ENCODE peak calls at places on chromosomes 13 and 19, in ten cellular contexts. Z is choroid plexus epithelial cell, X is mucosa of descending colon, Y is tibial artery, Q is H9, C is WTC11, F is breast epithelium, M is fibroblast of mammary gland, R is thoracic aorta, O is neural crest cell. U is an unnamed sample.

GRCh38 chr19:35986664-35987570 is 8.1 kb upstream of the SDHAF1 start:
- DNase-seq in Z (no peak), X (peak), Y (no peak), Q (peak), C (peak), F (no peak), M (no peak), R (no peak), O (no peak), U (peak)

GRCh38 chr13:112324121-112324520 is 52.0 kb upstream of the SPACA7 start:
- DNase-seq in Z (no peak), X (no peak), Y (no peak), Q (no peak), C (no peak), F (no peak), M (no peak), R (no peak), O (no peak), U (no peak)

GRCh38 chr19:39566064-39566463 is 26.1 kb upstream of the EID2 start:
- DNase-seq in Z (no peak), X (no peak), Y (no peak), Q (no peak), C (no peak), F (no peak), M (no peak), R (no peak), O (no peak), U (no peak)

GRCh38 chr13:33728271-33729037 is 89.5 kb upstream of the RFC3 start:
- DNase-seq in Z (peak), X (no peak), Y (no peak), Q (no peak), C (no peak), F (peak), M (peak), R (no peak), O (no peak), U (no peak)

GRCh38 chr13:111564657-111565056 is 244.2 kb downstream of the TEX29 start:
- DNase-seq in Z (no peak), X (no peak), Y (no peak), Q (no peak), C (no peak), F (no peak), M (no peak), R (no peak), O (no peak), U (no peak)

GRCh38 chr19:1087813-1088418 is 7.3 kb downstream of the POLR2E start:
- DNase-seq in Z (no peak), X (peak), Y (no peak), Q (no peak), C (no peak), F (no peak), M (no peak), R (no peak), O (no peak), U (no peak)

GRCh38 chr19:33124207-33125098 is 7.5 kb upstream of the WDR88 start:
- DNase-seq in Z (no peak), X (no peak), Y (no peak), Q (no peak), C (no peak), F (no peak), M (no peak), R (no peak), O (no peak), U (no peak)

GRCh38 chr19:14556662-14557188 is 15.1 kb downstream of the NDUFB7 start:
- DNase-seq in Z (peak), X (peak), Y (peak), Q (peak), C (peak), F (peak), M (peak), R (no peak), O (peak), U (peak)

GRCh38 chr13:31521466-31521865 is 217.9 kb upstream of the RXFP2 start:
- DNase-seq in Z (no peak), X (no peak), Y (no peak), Q (no peak), C (no peak), F (no peak), M (peak), R (no peak), O (no peak), U (no peak)

GRCh38 chr13:21673592-21674270 is 2.9 kb downstream of the FGF9 start:
- DNase-seq in Z (peak), X (peak), Y (no peak), Q (peak), C (peak), F (no peak), M (no peak), R (no peak), O (peak), U (peak)

GRCh38 chr13:91284335-91284734 is 63.2 kb upstream of the MIR17HG start:
- DNase-seq in Z (no peak), X (no peak), Y (no peak), Q (no peak), C (no peak), F (no peak), M (no peak), R (no peak), O (no peak), U (no peak)

GRCh38 chr13:114095486-114095885 is 36.9 kb downstream of the RASA3 start:
- DNase-seq in Z (no peak), X (no peak), Y (peak), Q (no peak), C (no peak), F (no peak), M (no peak), R (no peak), O (no peak), U (no peak)

GRCh38 chr19:44644391-44645016 is 794 bp downstream of the PVR start:
- DNase-seq in Z (peak), X (no peak), Y (no peak), Q (peak), C (peak), F (peak), M (peak), R (no peak), O (peak), U (peak)

GRCh38 chr19:54275951-54276350 is 5.0 kb downstream of the LILRB2 start:
- DNase-seq in Z (no peak), X (no peak), Y (no peak), Q (no peak), C (no peak), F (no peak), M (no peak), R (no peak), O (no peak), U (no peak)

GRCh38 chr13:42847891-42848663 is 66.7 kb downstream of the FAM216B start:
- DNase-seq in Z (peak), X (no peak), Y (no peak), Q (no peak), C (no peak), F (no peak), M (peak), R (no peak), O (no peak), U (no peak)

GRCh38 chr13:73653688-73654087 is 480.5 kb downstream of the KLF12 start:
- DNase-seq in Z (no peak), X (no peak), Y (no peak), Q (no peak), C (no peak), F (no peak), M (no peak), R (no peak), O (no peak), U (no peak)

GRCh38 chr13:30376426-30377311 is 45.6 kb upstream of the UBE2L5 start:
- DNase-seq in Z (no peak), X (peak), Y (peak), Q (no peak), C (no peak), F (no peak), M (no peak), R (no peak), O (no peak), U (peak)

GRCh38 chr13:20136781-20137703 is 23.8 kb downstream of the GJA3 start:
- DNase-seq in Z (peak), X (no peak), Y (no peak), Q (peak), C (peak), F (no peak), M (peak), R (no peak), O (peak), U (peak)

GRCh38 chr13:77105051-77105450 is 78.1 kb upstream of the FBXL3 start:
- DNase-seq in Z (no peak), X (no peak), Y (no peak), Q (no peak), C (no peak), F (no peak), M (no peak), R (no peak), O (no peak), U (no peak)

GRCh38 chr19:43763473-43763939 is 8.7 kb upstream of the SMG9 start:
- DNase-seq in Z (peak), X (no peak), Y (no peak), Q (no peak), C (no peak), F (no peak), M (peak), R (no peak), O (no peak), U (no peak)

GRCh38 chr13:84844473-84844872 is 954.7 kb downstream of the SLITRK6 start:
- DNase-seq in Z (peak), X (no peak), Y (no peak), Q (no peak), C (no peak), F (no peak), M (no peak), R (no peak), O (no peak), U (peak)
- TF ChIP-seq CTCF in Z (peak), X (no peak), Y (no peak), Q (peak), C (peak), F (no peak), M (no peak), R (no peak), O (peak), U (no peak)

DNA sequence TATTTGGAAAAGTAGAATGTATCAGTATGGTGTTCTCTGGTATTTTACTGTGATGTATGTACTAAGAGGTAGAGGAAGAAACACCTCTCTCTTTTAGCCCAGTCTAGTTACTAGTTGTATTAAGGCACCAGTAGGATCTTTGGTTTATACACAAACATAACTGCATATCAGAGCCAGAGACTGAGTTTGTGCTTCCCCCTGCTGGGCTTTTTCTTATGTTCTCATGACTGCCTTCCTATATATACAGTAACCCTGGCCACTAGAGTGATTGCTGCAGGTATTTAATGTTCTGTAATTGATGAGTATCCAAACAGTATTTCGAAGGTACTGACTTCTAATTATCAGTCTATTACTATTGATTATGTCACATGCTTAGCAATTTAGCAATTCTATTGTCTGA is 202.5 kb upstream of the KLHL1 start:
- DNase-seq in Z (peak), X (no peak), Y (no peak), Q (no peak), C (peak), F (no peak), M (no peak), R (no peak), O (peak), U (peak)
- TF ChIP-seq CTCF in Z (peak), X (no peak), Y (no peak), Q (peak), C (no peak), F (no peak), M (no peak), R (no peak), O (peak), U (no peak)

GRCh38 chr19:2254052-2254872 is 2.0 kb downstream of the JSRP1 start:
- DNase-seq in Z (peak), X (no peak), Y (no peak), Q (peak), C (peak), F (no peak), M (no peak), R (no peak), O (peak), U (no peak)
- TF ChIP-seq CTCF in Z (peak), X (no peak), Y (no peak), Q (peak), C (peak), F (no peak), M (peak), R (no peak), O (peak), U (no peak)

GRCh38 chr13:109135018-109135417 is 505.6 kb downstream of the MYO16 start:
- DNase-seq in Z (peak), X (no peak), Y (no peak), Q (no peak), C (no peak), F (no peak), M (peak), R (no peak), O (no peak), U (no peak)
- TF ChIP-seq CTCF in Z (peak), X (no peak), Y (no peak), Q (peak), C (no peak), F (no peak), M (peak), R (no peak), O (peak), U (no peak)

GRCh38 chr13:99442273-99442895 is 58.9 kb upstream of the TM9SF2 start:
- DNase-seq in Z (peak), X (no peak), Y (no peak), Q (no peak), C (peak), F (no peak), M (peak), R (no peak), O (peak), U (no peak)
- TF ChIP-seq CTCF in Z (peak), X (peak), Y (peak), Q (peak), C (peak), F (peak), M (peak), R (peak), O (peak), U (peak)

DNA sequence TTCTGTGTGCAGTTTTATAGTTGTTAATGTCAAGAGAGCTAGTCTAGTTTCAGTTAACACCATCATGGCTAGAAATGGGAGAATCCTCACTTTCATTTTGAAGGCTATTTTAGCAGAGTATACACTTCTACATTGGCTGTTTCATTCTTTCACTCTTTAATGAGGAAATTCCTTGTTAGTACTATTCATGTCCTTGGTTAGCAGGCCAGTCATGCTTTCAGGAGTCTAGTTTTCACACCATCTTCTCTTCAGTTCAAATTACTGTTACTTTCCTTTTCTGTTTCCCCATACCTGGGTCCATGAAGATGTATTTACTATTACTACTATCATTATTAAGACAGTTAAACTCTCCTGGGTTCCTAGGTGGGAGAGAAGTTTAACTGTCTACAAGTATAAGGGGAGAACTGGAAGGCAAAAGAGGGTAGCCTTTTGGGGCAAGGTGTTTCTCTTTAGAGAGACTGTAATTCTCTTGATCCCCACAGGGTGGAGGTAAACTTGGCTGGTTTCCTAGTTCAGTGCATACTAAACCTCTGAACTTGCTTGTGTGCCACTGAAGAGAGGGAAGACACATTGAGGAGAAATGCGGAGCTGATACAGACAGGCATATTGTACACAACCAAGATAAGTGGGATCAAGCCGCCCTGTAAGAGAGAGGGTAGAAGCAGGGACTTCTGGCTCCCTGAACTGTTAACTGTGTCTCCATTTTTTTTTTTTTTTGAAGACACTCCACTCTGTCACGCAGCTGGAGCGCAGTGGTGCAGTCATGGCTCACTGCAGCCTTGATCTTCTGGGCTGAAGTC is 41.3 kb upstream of the IGFL4 start:
- DNase-seq in Z (peak), X (no peak), Y (no peak), Q (peak), C (no peak), F (no peak), M (peak), R (no peak), O (peak), U (peak)
- TF ChIP-seq CTCF in Z (peak), X (peak), Y (peak), Q (peak), C (peak), F (peak), M (peak), R (peak), O (peak), U (peak)

DNA sequence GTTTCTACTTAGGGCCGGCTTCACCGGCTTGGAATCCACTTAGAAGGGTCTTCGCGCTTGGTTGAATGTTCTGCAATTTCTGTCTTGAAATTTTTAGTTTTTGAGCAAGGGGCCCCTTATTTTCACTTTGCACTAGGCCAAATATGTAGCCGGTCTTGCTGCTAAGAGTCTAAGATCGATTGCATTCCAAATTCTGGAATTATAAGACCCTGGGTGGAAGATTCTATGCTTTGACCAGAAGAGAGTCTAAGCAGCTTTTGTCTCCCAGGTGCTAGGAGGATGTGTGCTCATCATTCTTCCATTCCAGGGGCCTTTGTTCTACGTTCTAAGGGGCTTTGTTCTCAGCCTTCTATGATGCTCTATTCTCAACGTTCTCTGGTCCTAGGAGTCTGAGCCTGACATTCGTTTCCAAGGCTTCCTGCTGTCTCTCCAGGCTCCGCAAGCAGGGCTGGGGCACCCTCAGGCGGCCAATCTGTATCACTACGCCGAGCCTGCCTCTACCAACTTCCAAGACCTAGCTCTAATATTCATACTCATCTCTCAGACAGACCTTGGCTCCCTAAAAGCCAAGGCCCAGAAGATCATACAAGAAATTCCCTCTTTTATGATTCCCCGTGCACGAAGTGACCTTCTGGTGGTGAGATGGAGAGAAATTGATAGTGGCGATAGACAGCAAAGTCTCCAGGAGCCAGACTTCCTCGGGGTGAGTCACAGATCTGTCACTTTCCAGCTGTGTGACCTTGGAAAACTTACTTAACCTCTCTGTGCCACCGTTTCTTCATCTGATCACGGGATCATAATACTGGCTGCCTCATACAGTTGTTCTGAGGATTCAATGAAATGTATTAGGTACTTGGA is 982 bp upstream of the DACT3 start:
- DNase-seq in Z (peak), X (peak), Y (peak), Q (peak), C (peak), F (peak), M (peak), R (no peak), O (peak), U (peak)
- TF ChIP-seq CTCF in Z (peak), X (peak), Y (peak), Q (peak), C (peak), F (peak), M (peak), R (peak), O (peak), U (peak)

DNA sequence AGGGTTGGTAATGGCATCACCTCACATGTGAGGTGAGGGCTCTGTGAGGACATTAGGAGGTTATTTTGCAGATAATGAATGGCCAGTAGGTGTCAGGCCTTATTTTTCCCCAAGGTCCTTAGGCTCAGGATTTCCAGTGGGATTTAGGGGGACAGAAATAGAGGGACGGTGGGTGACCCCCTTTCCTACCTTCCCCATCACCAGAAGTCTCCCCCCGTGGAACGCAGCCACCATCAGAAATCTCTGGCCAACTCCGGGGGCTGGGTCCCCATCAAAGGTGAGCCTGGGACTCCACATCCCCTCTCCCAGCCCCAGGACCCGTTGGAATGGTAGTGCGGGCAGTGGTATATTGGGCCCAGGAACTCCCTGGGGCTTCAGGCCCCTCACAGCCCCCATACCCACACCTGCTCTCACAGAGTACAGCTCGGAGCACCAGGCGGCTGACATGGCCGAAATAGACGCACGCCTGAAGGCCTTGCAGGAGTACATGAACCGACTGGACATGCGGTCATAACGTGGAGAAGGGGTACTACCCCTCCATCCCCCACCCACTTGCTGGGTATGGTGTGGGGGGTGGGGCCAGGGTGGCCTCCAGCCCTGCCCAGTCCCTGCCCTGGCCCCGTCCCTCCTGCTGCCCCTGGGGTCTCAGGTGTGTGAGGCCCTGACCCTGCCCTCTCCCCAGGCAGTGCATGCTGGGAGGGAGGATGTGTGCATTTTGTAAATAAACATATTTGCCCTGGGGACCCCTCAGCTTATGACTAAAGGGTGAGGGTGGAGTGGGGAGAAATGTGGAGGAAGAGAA is 4.8 kb downstream of the PGLYRP1 start:
- DNase-seq in Z (no peak), X (no peak), Y (no peak), Q (no peak), C (no peak), F (no peak), M (no peak), R (no peak), O (no peak), U (no peak)
- TF ChIP-seq CTCF in Z (peak), X (no peak), Y (no peak), Q (no peak), C (no peak), F (no peak), M (no peak), R (no peak), O (no peak), U (no peak)

DNA sequence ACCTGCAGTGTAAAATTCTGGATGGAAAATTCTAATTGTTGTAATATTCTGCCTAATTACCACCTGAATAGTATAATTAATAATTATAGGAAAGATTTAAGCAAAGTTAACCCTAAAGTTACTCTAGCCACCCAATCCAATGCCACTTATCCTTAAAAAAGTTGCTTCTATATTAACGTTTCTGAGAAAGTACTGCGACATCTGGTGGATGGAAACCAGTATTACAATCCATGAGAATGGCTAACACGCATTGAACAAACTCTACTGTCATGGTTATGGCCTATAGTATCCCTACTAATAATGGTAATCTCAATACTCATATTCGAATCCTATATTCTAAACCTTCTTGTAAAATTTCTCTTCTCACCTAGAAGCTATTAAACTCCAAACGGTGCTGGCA is 1551.8 kb downstream of the SLITRK1 start:
- DNase-seq in Z (peak), X (no peak), Y (no peak), Q (no peak), C (no peak), F (no peak), M (peak), R (no peak), O (no peak), U (no peak)
- TF ChIP-seq CTCF in Z (peak), X (no peak), Y (no peak), Q (peak), C (peak), F (no peak), M (peak), R (no peak), O (peak), U (no peak)

GRCh38 chr13:104769520-104769919 is 1703.3 kb upstream of the SLC10A2 start:
- DNase-seq in Z (no peak), X (no peak), Y (no peak), Q (no peak), C (no peak), F (no peak), M (no peak), R (no peak), O (no peak), U (no peak)

GRCh38 chr13:104779311-104779710 is 1713.1 kb upstream of the SLC10A2 start:
- DNase-seq in Z (peak), X (no peak), Y (no peak), Q (peak), C (peak), F (no peak), M (peak), R (no peak), O (no peak), U (no peak)

GRCh38 chr13:104773775-104774174 is 1707.6 kb upstream of the SLC10A2 start:
- DNase-seq in Z (peak), X (no peak), Y (no peak), Q (no peak), C (no peak), F (no peak), M (peak), R (no peak), O (no peak), U (no peak)
- TF ChIP-seq CTCF in Z (peak), X (no peak), Y (peak), Q (peak), C (peak), F (peak), M (peak), R (peak), O (peak), U (no peak)

U was measured in Calu3.